ENCODE peak calls at places on chromosomes 12 and 14, in six cellular contexts. E, D, T, R, X and J are unnamed samples.

GRCh38 chr12:94098466-94098865 is 49.9 kb upstream of the PLXNC1 start:
- DNase-seq in E (no peak), D (no peak), T (no peak), R (peak), X (no peak), J (peak)

GRCh38 chr12:67434653-67435375 is 165.7 kb downstream of the CAND1 start:
- DNase-seq in E (no peak), D (no peak), T (peak), R (peak), X (no peak), J (peak)

GRCh38 chr14:86296173-86296572 is 766.2 kb downstream of the FLRT2 start:
- DNase-seq in E (no peak), D (no peak), T (no peak), R (no peak), X (no peak), J (peak)

GRCh38 chr12:109630815-109631214 is 57.2 kb downstream of the MVK start:
- DNase-seq in E (no peak), D (no peak), T (no peak), R (no peak), X (no peak), J (no peak)

GRCh38 chr12:76113800-76114757 is 29.6 kb upstream of the NAP1L1 start:
- DNase-seq in E (no peak), D (no peak), T (no peak), R (no peak), X (no peak), J (no peak)

GRCh38 chr14:89977668-89978067 is 21.9 kb downstream of the TDP1 start:
- DNase-seq in E (no peak), D (no peak), T (no peak), R (no peak), X (no peak), J (no peak)

GRCh38 chr12:79690606-79691298 is at the start of gene PAWR:
- DNase-seq in E (peak), D (peak), T (peak), R (peak), X (no peak), J (peak)

GRCh38 chr14:37436519-37436918 is 158.5 kb downstream of the FOXA1 start:
- DNase-seq in E (no peak), D (no peak), T (no peak), R (no peak), X (no peak), J (no peak)

GRCh38 chr12:100798799-100799198 is 4.2 kb downstream of the ANO4 start:
- DNase-seq in E (no peak), D (no peak), T (no peak), R (no peak), X (no peak), J (no peak)

GRCh38 chr14:21098134-21098891 is at the start of gene ZNF219:
- DNase-seq in E (peak), D (no peak), T (peak), R (peak), X (no peak), J (peak)

GRCh38 chr14:76981670-76982069 is 46.8 kb downstream of the IRF2BPL start:
- DNase-seq in E (no peak), D (no peak), T (no peak), R (no peak), X (no peak), J (no peak)

GRCh38 chr12:105992849-105993740 is 145.7 kb downstream of the NUAK1 start:
- DNase-seq in E (peak), D (no peak), T (no peak), R (no peak), X (no peak), J (peak)

GRCh38 chr12:94745562-94745961 is 95.2 kb upstream of the TMCC3 start:
- DNase-seq in E (no peak), D (no peak), T (no peak), R (no peak), X (no peak), J (no peak)

GRCh38 chr14:104405566-104406226 is 173.9 kb upstream of the C14orf180 start:
- DNase-seq in E (no peak), D (no peak), T (no peak), R (no peak), X (no peak), J (no peak)

GRCh38 chr12:131351319-131352028 is 359.4 kb upstream of the SFSWAP start:
- DNase-seq in E (no peak), D (peak), T (no peak), R (no peak), X (peak), J (no peak)

GRCh38 chr14:89572566-89573398 is 155.7 kb upstream of the FOXN3 start:
- DNase-seq in E (no peak), D (no peak), T (no peak), R (no peak), X (no peak), J (no peak)

GRCh38 chr12:98698603-98699463 is 53.7 kb downstream of the APAF1 start:
- DNase-seq in E (no peak), D (peak), T (no peak), R (peak), X (peak), J (peak)

GRCh38 chr12:80892597-80893445 is 44.9 kb downstream of the LIN7A start:
- DNase-seq in E (no peak), D (no peak), T (no peak), R (no peak), X (peak), J (peak)

GRCh38 chr14:102234331-102235264 is 70.4 kb downstream of the MOK start:
- DNase-seq in E (no peak), D (no peak), T (no peak), R (no peak), X (no peak), J (no peak)

GRCh38 chr12:13562915-13563742 is 366.6 kb downstream of the EMP1 start:
- DNase-seq in E (no peak), D (no peak), T (no peak), R (no peak), X (no peak), J (no peak)

DNA sequence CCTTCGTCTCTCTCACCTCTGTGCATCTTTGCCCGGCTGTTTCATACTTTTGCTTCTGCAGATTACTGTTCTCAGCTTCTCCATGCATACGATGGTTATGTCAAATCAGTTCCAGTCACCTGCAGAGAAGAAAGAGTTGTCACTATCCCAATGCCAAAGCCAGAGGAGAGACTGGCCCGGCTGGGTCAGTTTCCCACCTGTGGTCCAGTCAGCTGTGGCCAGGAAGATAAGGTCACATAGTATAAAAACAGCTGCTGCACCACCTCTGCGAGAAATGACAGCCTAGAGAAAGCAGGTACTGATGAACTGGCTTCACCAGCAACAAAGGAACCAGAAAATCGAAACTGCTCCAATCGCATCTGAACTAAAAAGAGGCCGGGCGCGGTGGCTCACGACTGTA is 6.4 kb upstream of the P2RX4 start:
- DNase-seq in E (no peak), D (no peak), T (no peak), R (no peak), X (no peak), J (no peak)
- H2AFZ ChIP-seq in E (no peak), D (no peak), T (no peak), R (no peak), X (no peak), J (no peak)

GRCh38 chr14:99273724-99274345 is 1.8 kb upstream of the BCL11B start:
- DNase-seq in E (no peak), D (no peak), T (peak), R (peak), X (no peak), J (no peak)
- TF ChIP-seq EZH2 in E (peak), D (no peak), T (no peak), R (no peak), X (no peak), J (peak)

GRCh38 chr12:88597361-88597760 is 17.1 kb upstream of the KITLG start:
- DNase-seq in E (no peak), D (no peak), T (no peak), R (no peak), X (no peak), J (no peak)
- H2AFZ ChIP-seq in E (peak), D (no peak), T (no peak), R (no peak), X (no peak), J (no peak)

DNA sequence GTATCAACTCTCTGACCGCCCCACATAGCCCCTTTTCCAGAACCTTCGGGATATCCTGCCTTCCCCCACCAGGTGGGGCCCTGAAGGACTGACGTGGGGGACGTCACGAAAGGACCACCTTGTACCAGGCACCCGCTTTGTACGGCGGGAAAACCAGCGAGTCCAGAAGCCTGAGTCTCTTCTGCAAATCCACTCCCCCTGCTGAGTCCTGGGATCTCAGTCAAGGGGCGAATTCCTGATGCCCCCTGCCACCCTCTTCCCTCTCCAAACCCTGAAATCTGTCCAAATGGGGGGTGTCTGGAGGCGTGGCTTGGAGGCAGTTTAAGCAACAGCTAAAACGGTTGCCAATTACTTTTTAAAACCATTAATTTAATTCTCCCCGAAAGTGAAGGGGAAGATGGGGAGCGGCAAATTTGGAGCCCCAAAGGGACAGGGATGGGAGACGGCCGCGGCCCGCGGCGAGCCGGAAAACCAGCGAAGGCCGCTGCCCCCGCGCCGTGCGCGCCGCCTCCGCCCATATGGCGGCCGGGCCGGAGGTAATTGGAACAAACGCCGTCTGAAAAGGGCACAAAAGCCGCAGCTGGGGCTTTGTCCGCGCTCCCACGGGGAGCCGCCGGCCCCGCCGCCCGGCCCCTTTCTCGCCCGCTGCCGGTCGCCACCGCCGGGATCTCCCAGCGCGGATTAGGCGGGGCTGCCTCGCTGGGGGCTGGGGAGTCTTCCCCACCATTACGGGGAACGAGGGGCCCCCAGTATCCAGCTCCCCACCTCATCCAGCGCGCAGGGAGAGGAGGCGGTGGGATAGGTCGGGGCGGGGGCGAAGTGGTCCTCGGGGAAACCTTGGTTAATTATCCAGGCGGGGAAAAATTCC is 6.6 kb downstream of the LHX5 start:
- DNase-seq in E (peak), D (no peak), T (no peak), R (no peak), X (no peak), J (no peak)
- TF ChIP-seq EZH2 in E (no peak), D (no peak), T (peak), R (peak), X (no peak), J (peak)